ENCODE peak calls at places on chromosomes 6 and 20, in seven cellular contexts. X is ELF-1, W is NCI-H1105 treated with DMSO at 0.1 percent for 48 hours, P is GM12891, J is PC-9, G is ELR, U is cardiac fibroblast. R is an unnamed sample.

GRCh38 chr6:89330910-89331309 is 15.8 kb upstream of the GABRR2 start:
- DNase-seq in X (no peak), W (no peak), P (no peak), J (no peak), G (no peak), U (no peak), R (no peak)

GRCh38 chr20:8646716-8647115 is 422.2 kb upstream of the PLCB4 start:
- DNase-seq in X (no peak), W (no peak), P (no peak), J (no peak), G (peak), U (peak), R (no peak)

GRCh38 chr20:4289875-4290274 is 274.5 kb upstream of the RNF24 start:
- DNase-seq in X (no peak), W (no peak), P (no peak), J (no peak), G (peak), U (no peak), R (no peak)

GRCh38 chr6:68343901-68344300 is 291.2 kb upstream of the ADGRB3 start:
- DNase-seq in X (peak), W (peak), P (no peak), J (no peak), G (peak), U (peak), R (no peak)

GRCh38 chr6:120556491-120556890 is 777.8 kb downstream of the TBC1D32 start:
- DNase-seq in X (no peak), W (peak), P (no peak), J (no peak), G (no peak), U (no peak), R (no peak)

GRCh38 chr20:40511478-40511877 is 177.6 kb downstream of the MAFB start:
- DNase-seq in X (peak), W (no peak), P (no peak), J (no peak), G (no peak), U (peak), R (no peak)

GRCh38 chr6:39565948-39566347 is 159.3 kb downstream of the KIF6 start:
- DNase-seq in X (no peak), W (no peak), P (no peak), J (no peak), G (no peak), U (no peak), R (no peak)

GRCh38 chr6:116450769-116451740 is 10.1 kb upstream of the CALHM6 start:
- DNase-seq in X (no peak), W (peak), P (peak), J (no peak), G (peak), U (no peak), R (peak)

GRCh38 chr6:122704086-122704485 is 75.4 kb upstream of the FABP7 start:
- DNase-seq in X (no peak), W (no peak), P (no peak), J (no peak), G (no peak), U (no peak), R (no peak)

GRCh38 chr20:52076164-52076563 is 115.4 kb downstream of the ZFP64 start:
- DNase-seq in X (no peak), W (no peak), P (no peak), J (no peak), G (no peak), U (peak), R (peak)

GRCh38 chr20:24598346-24598745 is 128.9 kb downstream of the SYNDIG1 start:
- DNase-seq in X (no peak), W (no peak), P (no peak), J (no peak), G (no peak), U (no peak), R (no peak)

GRCh38 chr6:53707108-53707897 is 41.7 kb upstream of the KLHL31 start:
- DNase-seq in X (no peak), W (no peak), P (no peak), J (no peak), G (no peak), U (no peak), R (no peak)

GRCh38 chr6:125346143-125346925 is 44.6 kb upstream of the HDDC2 start:
- DNase-seq in X (peak), W (no peak), P (no peak), J (no peak), G (no peak), U (no peak), R (no peak)

GRCh38 chr6:83429857-83430605 is 820 bp downstream of the ME1 start:
- DNase-seq in X (peak), W (no peak), P (no peak), J (peak), G (peak), U (peak), R (peak)

GRCh38 chr20:49505518-49505917 is 23.1 kb upstream of the KCNB1 start:
- DNase-seq in X (peak), W (peak), P (no peak), J (no peak), G (peak), U (peak), R (peak)

GRCh38 chr20:15220778-15221565 is 883.6 kb upstream of the FLRT3 start:
- DNase-seq in X (no peak), W (no peak), P (no peak), J (no peak), G (no peak), U (peak), R (peak)

GRCh38 chr6:42017021-42017643 is 33.2 kb upstream of the TAF8 start:
- DNase-seq in X (peak), W (no peak), P (peak), J (no peak), G (peak), U (peak), R (peak)

GRCh38 chr6:45590225-45590624 is 212.5 kb upstream of the SUPT3H start:
- DNase-seq in X (no peak), W (no peak), P (no peak), J (peak), G (peak), U (peak), R (peak)

GRCh38 chr6:5139828-5140771 is 55.0 kb downstream of the PPP1R3G start:
- DNase-seq in X (no peak), W (no peak), P (no peak), J (no peak), G (no peak), U (no peak), R (no peak)

GRCh38 chr6:34237316-34237721 is 646 bp downstream of the HMGA1 start:
- DNase-seq in X (no peak), W (peak), P (no peak), J (no peak), G (peak), U (no peak), R (no peak)

GRCh38 chr20:59047938-59048680 is 5.5 kb upstream of the PRELID3B start:
- DNase-seq in X (no peak), W (no peak), P (no peak), J (peak), G (peak), U (peak), R (no peak)